ENCODE peak calls at places on chromosomes 1 and 21, in nine cellular contexts. O is MM.1S, Q is tibial artery, U is right lobe of liver, Z is IMR-90, E is OCI-LY7, W is sigmoid colon, L is fibroblast of lung, X is neural progenitor cell. T is an unnamed sample. For H3K4me1, the result is how much of the 10 kb centered on the place peaks cover.

GRCh38 chr1:37537378-37537777 is 16.7 kb downstream of the SNIP1 start:
- DNase-seq in O (no peak), Q (no peak), U (no peak), Z (peak), E (no peak), W (no peak), L (peak), X (no peak), T (peak)

GRCh38 chr1:234643111-234643849 is 33.3 kb upstream of the IRF2BP2 start:
- DNase-seq in O (no peak), Q (no peak), U (peak), Z (no peak), E (no peak), W (no peak), L (no peak), X (no peak), T (no peak)

GRCh38 chr1:107326823-107327445 is 186.1 kb downstream of the NTNG1 start:
- DNase-seq in O (peak), Q (no peak), U (no peak), Z (no peak), E (peak), W (no peak), L (peak), X (no peak), T (no peak)

GRCh38 chr1:202578565-202578964 is 131.7 kb downstream of the SYT2 start:
- DNase-seq in O (no peak), Q (no peak), U (no peak), Z (peak), E (no peak), W (no peak), L (peak), X (no peak), T (peak)

GRCh38 chr1:204464174-204464573 is 30.4 kb downstream of the PIK3C2B start:
- DNase-seq in O (no peak), Q (no peak), U (no peak), Z (no peak), E (no peak), W (no peak), L (no peak), X (no peak), T (no peak)

GRCh38 chr1:224637510-224637909 is 21.4 kb downstream of the CNIH3 start:
- DNase-seq in O (no peak), Q (no peak), U (no peak), Z (peak), E (no peak), W (no peak), L (peak), X (no peak), T (no peak)

GRCh38 chr1:16241116-16241763 is 4.3 kb upstream of the CPLANE2 start:
- DNase-seq in O (no peak), Q (no peak), U (peak), Z (no peak), E (no peak), W (peak), L (no peak), X (no peak), T (no peak)

GRCh38 chr1:205074513-205074912 is 9.7 kb downstream of the TMEM81 start:
- DNase-seq in O (no peak), Q (no peak), U (no peak), Z (peak), E (no peak), W (no peak), L (no peak), X (no peak), T (no peak)

GRCh38 chr1:30601316-30602085 is 121.9 kb downstream of the MATN1 start:
- DNase-seq in O (no peak), Q (no peak), U (no peak), Z (no peak), E (no peak), W (no peak), L (no peak), X (peak), T (no peak)

GRCh38 chr21:16842716-16843115 is 670.1 kb upstream of the CXADR start:
- DNase-seq in O (no peak), Q (no peak), U (no peak), Z (peak), E (no peak), W (no peak), L (peak), X (no peak), T (peak)

GRCh38 chr1:16163882-16164820 is 8.3 kb upstream of the EPHA2 start:
- DNase-seq in O (no peak), Q (no peak), U (no peak), Z (peak), E (no peak), W (no peak), L (peak), X (peak), T (no peak)

GRCh38 chr1:174352883-174353608 is 94.7 kb upstream of the GPR52 start:
- DNase-seq in O (no peak), Q (no peak), U (no peak), Z (no peak), E (no peak), W (no peak), L (no peak), X (no peak), T (no peak)

GRCh38 chr1:16275591-16275990 is 38.6 kb upstream of the CPLANE2 start:
- DNase-seq in O (no peak), Q (no peak), U (no peak), Z (no peak), E (no peak), W (no peak), L (no peak), X (no peak), T (no peak)

GRCh38 chr1:97277891-97278662 is 556.5 kb downstream of the PTBP2 start:
- DNase-seq in O (no peak), Q (no peak), U (no peak), Z (peak), E (no peak), W (no peak), L (peak), X (no peak), T (no peak)

GRCh38 chr1:245485996-245486395 is 331.2 kb downstream of the KIF26B start:
- DNase-seq in O (peak), Q (no peak), U (no peak), Z (no peak), E (no peak), W (no peak), L (peak), X (no peak), T (peak)

GRCh38 chr1:13951793-13952751 is 252.1 kb downstream of the PRDM2 start:
- DNase-seq in O (no peak), Q (no peak), U (no peak), Z (no peak), E (no peak), W (no peak), L (peak), X (no peak), T (no peak)

GRCh38 chr1:35605882-35606182 is 32.7 kb downstream of the TFAP2E start:
- DNase-seq in O (no peak), Q (no peak), U (no peak), Z (no peak), E (no peak), W (no peak), L (no peak), X (no peak), T (no peak)

GRCh38 chr1:219071209-219071608 is 102.5 kb upstream of the LYPLAL1 start:
- DNase-seq in O (no peak), Q (no peak), U (no peak), Z (no peak), E (no peak), W (no peak), L (no peak), X (no peak), T (no peak)

GRCh38 chr1:60621524-60621923 is 460.8 kb upstream of the NFIA start:
- DNase-seq in O (no peak), Q (no peak), U (no peak), Z (no peak), E (no peak), W (no peak), L (peak), X (peak), T (no peak)

GRCh38 chr1:225849905-225850304 is 32.3 kb downstream of the TMEM63A start:
- DNase-seq in O (no peak), Q (peak), U (peak), Z (no peak), E (peak), W (no peak), L (no peak), X (no peak), T (no peak)

GRCh38 chr1:182268659-182269058 is 122.9 kb downstream of the GLUL start:
- DNase-seq in O (no peak), Q (no peak), U (no peak), Z (no peak), E (no peak), W (no peak), L (no peak), X (no peak), T (no peak)

GRCh38 chr1:203040518-203041275 is 14.4 kb downstream of the PPFIA4 start:
- DNase-seq in O (peak), Q (no peak), U (no peak), Z (no peak), E (no peak), W (no peak), L (no peak), X (no peak), T (no peak)

GRCh38 chr1:30527511-30528140 is 195.8 kb downstream of the MATN1 start:
- DNase-seq in O (no peak), Q (no peak), U (no peak), Z (no peak), E (no peak), W (no peak), L (no peak), X (no peak), T (peak)

GRCh38 chr1:66589326-66589725 is 55.4 kb downstream of the SGIP1 start:
- DNase-seq in O (no peak), Q (no peak), U (no peak), Z (no peak), E (no peak), W (no peak), L (no peak), X (no peak), T (no peak)

GRCh38 chr21:42924433-42924751 is 1.0 kb downstream of the ERVH48-1 start:
- DNase-seq in O (no peak), Q (no peak), U (no peak), Z (no peak), E (no peak), W (no peak), L (no peak), X (no peak), T (no peak)

GRCh38 chr1:234214911-234215892 is 158.1 kb upstream of the COA6 start:
- DNase-seq in O (no peak), Q (no peak), U (no peak), Z (no peak), E (no peak), W (no peak), L (no peak), X (peak), T (no peak)

GRCh38 chr21:34031835-34032370 is 41.5 kb upstream of the MRPS6 start:
- DNase-seq in O (peak), Q (no peak), U (no peak), Z (no peak), E (peak), W (no peak), L (no peak), X (no peak), T (no peak)

DNA sequence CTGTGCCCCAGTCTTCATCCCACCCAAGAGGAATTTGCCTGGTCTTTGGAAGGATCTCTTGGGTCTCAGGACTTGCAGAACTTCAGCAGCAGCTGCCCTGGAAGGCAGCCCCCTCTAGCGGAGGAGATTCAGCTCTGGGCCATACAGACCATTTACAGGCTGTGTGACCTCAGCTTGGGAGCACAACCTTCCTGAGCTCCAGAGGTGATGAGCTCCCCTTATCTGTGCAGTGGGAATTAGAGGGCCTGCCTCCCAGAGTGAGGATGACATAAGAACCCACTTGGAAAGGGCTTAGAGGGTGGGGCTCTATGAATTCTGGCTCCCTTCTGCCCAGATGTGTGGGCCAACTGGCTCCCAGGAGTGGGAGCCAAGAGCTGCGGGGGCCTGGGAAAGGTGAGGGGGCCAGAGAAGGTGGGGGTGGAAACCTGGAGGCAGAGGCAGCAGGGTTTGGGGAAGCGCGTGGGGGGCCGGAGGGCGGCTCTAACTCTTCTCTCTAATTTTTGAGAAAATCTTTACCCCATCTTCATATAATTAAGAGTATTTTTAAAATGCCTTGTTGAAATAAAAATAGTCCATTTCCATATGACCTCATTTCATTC is 21.4 kb downstream of the EPHB2 start:
- DNase-seq in O (peak), Q (no peak), U (no peak), Z (peak), E (no peak), W (no peak), L (peak), X (peak), T (no peak)
- TF ChIP-seq CTCF in O (peak), Q (no peak), U (peak), Z (peak), E (no peak), W (no peak), L (peak), X (peak), T (peak)

DNA sequence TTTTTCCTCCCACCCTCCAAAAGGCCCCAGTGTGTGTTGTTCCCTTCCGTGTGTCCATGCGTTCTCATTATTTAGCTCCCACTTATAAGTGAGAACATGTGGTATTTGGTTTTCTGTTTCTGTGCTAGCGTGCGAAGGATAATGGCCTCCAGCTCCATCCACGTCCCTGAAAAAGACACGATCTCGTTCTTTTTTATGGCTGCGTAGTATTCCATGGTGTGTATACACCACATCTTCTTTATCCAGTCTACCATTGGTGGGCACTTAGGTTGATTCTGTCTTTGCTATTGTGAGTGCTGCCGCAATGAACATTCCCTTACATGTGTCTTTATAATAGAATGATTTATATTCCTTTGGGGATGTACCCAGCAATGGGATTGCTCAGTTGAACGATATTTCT is 177.8 kb downstream of the ETS2 start:
- DNase-seq in O (no peak), Q (no peak), U (no peak), Z (no peak), E (no peak), W (no peak), L (no peak), X (no peak), T (no peak)
- H3K4me1 ChIP-seq in O (under half), Q (under half), U (under half), Z (under half), E (under half), W (under half), L (under half), X (under half), T (under half)

GRCh38 chr21:40466893-40467483 is 380.0 kb downstream of the DSCAM start:
- DNase-seq in O (peak), Q (no peak), U (no peak), Z (no peak), E (peak), W (no peak), L (no peak), X (peak), T (no peak)
- TF ChIP-seq CTCF in O (peak), Q (peak), U (peak), Z (peak), E (peak), W (peak), L (no peak), X (peak), T (no peak)

DNA sequence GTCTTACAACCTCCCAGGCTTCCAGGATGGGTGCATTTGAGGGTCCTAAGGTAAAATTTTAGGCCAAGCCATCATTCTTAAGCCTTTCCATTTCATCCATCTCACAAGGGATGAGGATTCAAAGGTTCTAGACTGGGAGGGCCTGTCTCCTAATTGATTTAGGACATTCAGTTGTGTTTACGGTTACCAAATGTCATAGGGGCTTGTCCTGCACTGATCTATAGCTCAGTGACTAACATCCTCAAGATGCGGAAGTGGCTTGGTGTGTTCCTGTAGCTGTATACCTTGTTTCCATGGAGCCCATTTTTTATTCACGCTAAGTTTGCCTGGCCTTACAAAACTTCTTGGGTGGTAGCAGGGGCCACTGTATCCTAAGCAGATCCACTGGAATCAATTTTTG is 52.8 kb downstream of the DUSP10 start:
- DNase-seq in O (no peak), Q (no peak), U (no peak), Z (no peak), E (no peak), W (no peak), L (no peak), X (no peak), T (no peak)
- H3K4me1 ChIP-seq in O (under half), Q (under half), U (under half), Z (under half), E (under half), W (under half), L (under half), X (under half), T (under half)

GRCh38 chr1:151048645-151049032 is 1.1 kb downstream of the C1orf56 start:
- DNase-seq in O (no peak), Q (no peak), U (no peak), Z (no peak), E (no peak), W (no peak), L (no peak), X (no peak), T (no peak)
- TF ChIP-seq CTCF in O (no peak), Q (peak), U (no peak), Z (no peak), E (no peak), W (peak), L (no peak), X (no peak), T (peak)

GRCh38 chr1:54377040-54377691 is 29.0 kb downstream of the SSBP3 start:
- DNase-seq in O (peak), Q (no peak), U (no peak), Z (peak), E (peak), W (no peak), L (no peak), X (no peak), T (no peak)
- H3K4me1 ChIP-seq in O (under half), Q (half or more), U (under half), Z (under half), E (half or more), W (half or more), L (under half), X (half or more), T (half or more)

DNA sequence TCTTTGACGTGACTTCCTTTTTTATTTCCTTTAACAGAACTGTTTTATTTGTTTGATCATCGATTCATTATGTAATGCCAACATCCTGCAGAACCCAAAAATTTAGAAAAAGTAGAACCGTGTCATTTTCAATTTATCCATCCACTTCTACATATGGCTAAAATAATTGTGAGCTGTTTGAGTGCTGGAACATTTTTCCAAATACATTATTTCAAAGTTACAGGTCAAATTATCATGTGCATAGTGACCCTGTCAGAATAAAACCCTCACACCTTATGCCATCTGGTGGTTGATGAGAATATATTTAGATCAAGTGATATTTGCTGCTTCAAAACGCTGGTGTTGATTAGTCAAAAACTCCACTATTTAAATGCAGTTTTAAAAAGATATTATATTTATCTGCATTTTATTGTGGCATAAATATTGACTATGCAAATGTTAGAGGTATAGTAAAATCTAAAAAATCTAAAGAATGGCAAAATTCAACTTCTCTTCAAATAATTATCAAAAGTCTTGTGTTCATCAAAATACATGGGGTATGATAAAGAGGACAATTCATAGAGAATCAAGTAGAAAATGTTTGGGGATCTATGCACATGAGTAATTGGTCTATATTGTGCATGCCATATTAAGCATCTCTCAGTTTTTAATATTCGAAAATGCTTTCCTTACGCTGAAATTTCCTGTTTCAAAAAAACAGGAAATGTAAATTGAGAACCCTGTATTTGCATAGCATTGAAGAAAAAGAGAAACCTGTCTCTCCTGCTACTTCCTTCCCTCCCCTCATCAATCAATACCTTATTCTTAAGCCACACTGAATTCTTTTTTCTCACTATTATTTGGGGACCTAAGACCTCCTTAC is 39.7 kb downstream of the UBE2U start:
- DNase-seq in O (peak), Q (no peak), U (no peak), Z (peak), E (peak), W (no peak), L (peak), X (peak), T (peak)
- TF ChIP-seq CTCF in O (peak), Q (peak), U (peak), Z (peak), E (peak), W (peak), L (no peak), X (peak), T (peak)

GRCh38 chr1:31760422-31760900 is 3.7 kb downstream of the ADGRB2 start:
- DNase-seq in O (no peak), Q (no peak), U (no peak), Z (no peak), E (peak), W (no peak), L (no peak), X (peak), T (no peak)

GRCh38 chr1:31762323-31762722 is 1.8 kb downstream of the ADGRB2 start:
- DNase-seq in O (no peak), Q (no peak), U (no peak), Z (no peak), E (no peak), W (no peak), L (no peak), X (no peak), T (no peak)

GRCh38 chr1:31759266-31760023 is 4.7 kb downstream of the ADGRB2 start:
- DNase-seq in O (no peak), Q (no peak), U (no peak), Z (peak), E (no peak), W (no peak), L (no peak), X (peak), T (no peak)

GRCh38 chr1:31761883-31762282 is 2.3 kb downstream of the ADGRB2 start:
- DNase-seq in O (no peak), Q (no peak), U (no peak), Z (peak), E (no peak), W (no peak), L (peak), X (no peak), T (peak)

DNA sequence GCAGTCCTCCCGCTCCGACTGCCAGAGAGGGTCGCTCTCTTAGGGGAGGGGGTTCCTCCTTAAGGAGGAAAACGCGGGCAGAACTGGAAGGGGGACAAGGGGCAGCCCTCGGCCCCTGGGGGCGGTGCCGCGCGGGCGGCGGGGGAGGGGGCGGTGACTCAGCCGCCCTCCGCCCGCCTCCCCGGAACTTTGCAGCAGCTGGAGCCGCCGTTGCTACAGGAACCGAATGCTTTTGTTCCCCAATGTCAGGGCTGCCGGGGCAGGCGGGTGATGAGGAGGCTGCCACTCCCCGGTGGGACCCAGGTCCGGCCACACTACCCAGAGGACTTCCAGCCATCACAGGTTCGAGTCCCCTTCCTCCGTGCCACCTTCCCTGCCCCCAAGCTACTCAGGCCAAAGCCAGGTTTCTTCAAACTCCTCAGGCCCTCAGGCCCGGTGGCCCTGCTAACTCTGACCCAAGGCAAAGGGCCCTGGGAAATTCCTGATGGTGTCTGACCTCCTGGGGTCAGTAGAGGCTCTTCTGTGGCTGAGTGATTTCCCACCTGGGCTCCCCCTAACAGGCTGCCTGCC is 3.2 kb downstream of the ADGRB2 start:
- DNase-seq in O (no peak), Q (peak), U (no peak), Z (peak), E (peak), W (peak), L (peak), X (peak), T (peak)
- H3K4me1 ChIP-seq in O (under half), Q (under half), U (under half), Z (under half), E (half or more), W (under half), L (under half), X (under half), T (under half)

T was measured in cardiac muscle cell.